ENCODE peak calls at places on chromosomes 2 and 18, in nine cellular contexts. B is heart left ventricle, C is lower leg skin, P is epithelial cell of esophagus, U is neural progenitor cell, X is fibroblast of mammary gland, J is tibial artery, A is astrocyte of the spinal cord, L is HCT116. R is an unnamed sample.

GRCh38 chr2:239299218-239299939 is 101.4 kb downstream of the HDAC4 start:
- DNase-seq in B (no peak), C (peak), P (no peak), U (no peak), X (no peak), J (peak), A (no peak), L (no peak), R (no peak)

GRCh38 chr2:202079289-202079688 is 6.2 kb downstream of the KIAA2012 start:
- DNase-seq in B (no peak), C (no peak), P (peak), U (no peak), X (no peak), J (no peak), A (no peak), L (no peak), R (no peak)

GRCh38 chr18:5466256-5466655 is 77.5 kb downstream of the EPB41L3 start:
- DNase-seq in B (no peak), C (no peak), P (no peak), U (no peak), X (no peak), J (no peak), A (no peak), L (no peak), R (no peak)

GRCh38 chr18:37630326-37630725 is 64.7 kb upstream of the CELF4 start:
- DNase-seq in B (no peak), C (peak), P (no peak), U (no peak), X (no peak), J (no peak), A (no peak), L (no peak), R (no peak)

GRCh38 chr2:46978696-46979095 is 63.1 kb upstream of the MCFD2 start:
- DNase-seq in B (no peak), C (no peak), P (no peak), U (no peak), X (no peak), J (no peak), A (no peak), L (no peak), R (no peak)

GRCh38 chr2:6512584-6512983 is 353.1 kb downstream of the CMPK2 start:
- DNase-seq in B (no peak), C (no peak), P (no peak), U (no peak), X (no peak), J (no peak), A (no peak), L (no peak), R (no peak)

GRCh38 chr18:765764-766549 is 46.1 kb downstream of the YES1 start:
- DNase-seq in B (no peak), C (no peak), P (no peak), U (no peak), X (peak), J (no peak), A (no peak), L (no peak), R (no peak)

GRCh38 chr18:46068763-46069162 is 3.3 kb downstream of the PSTPIP2 start:
- DNase-seq in B (no peak), C (no peak), P (peak), U (no peak), X (no peak), J (no peak), A (no peak), L (no peak), R (no peak)

GRCh38 chr2:98623657-98624056 is 15.3 kb downstream of the UNC50 start:
- DNase-seq in B (peak), C (no peak), P (no peak), U (no peak), X (peak), J (no peak), A (no peak), L (no peak), R (no peak)

GRCh38 chr2:138034536-138034935 is 70.3 kb downstream of the HNMT start:
- DNase-seq in B (no peak), C (no peak), P (no peak), U (peak), X (no peak), J (no peak), A (no peak), L (no peak), R (peak)

GRCh38 chr2:217940261-217941220 is 62.3 kb downstream of the TNS1 start:
- DNase-seq in B (no peak), C (no peak), P (no peak), U (no peak), X (no peak), J (no peak), A (no peak), L (no peak), R (no peak)

GRCh38 chr2:227606476-227606875 is 7.8 kb downstream of the SCYGR2 start:
- DNase-seq in B (no peak), C (peak), P (no peak), U (no peak), X (peak), J (no peak), A (no peak), L (no peak), R (no peak)

GRCh38 chr2:20190862-20191713 is 33.8 kb downstream of the SDC1 start:
- DNase-seq in B (no peak), C (no peak), P (peak), U (peak), X (peak), J (no peak), A (no peak), L (no peak), R (peak)

GRCh38 chr2:12057436-12058166 is 311.2 kb downstream of the LPIN1 start:
- DNase-seq in B (peak), C (no peak), P (no peak), U (no peak), X (no peak), J (peak), A (peak), L (no peak), R (peak)

GRCh38 chr2:8633186-8633734 is 48.6 kb upstream of the ID2 start:
- DNase-seq in B (no peak), C (no peak), P (no peak), U (no peak), X (no peak), J (no peak), A (no peak), L (no peak), R (no peak)
- H3K4me3 ChIP-seq in B (no peak), C (no peak), P (no peak), U (no peak), X (no peak), J (no peak), A (no peak), L (peak), R (no peak)

DNA sequence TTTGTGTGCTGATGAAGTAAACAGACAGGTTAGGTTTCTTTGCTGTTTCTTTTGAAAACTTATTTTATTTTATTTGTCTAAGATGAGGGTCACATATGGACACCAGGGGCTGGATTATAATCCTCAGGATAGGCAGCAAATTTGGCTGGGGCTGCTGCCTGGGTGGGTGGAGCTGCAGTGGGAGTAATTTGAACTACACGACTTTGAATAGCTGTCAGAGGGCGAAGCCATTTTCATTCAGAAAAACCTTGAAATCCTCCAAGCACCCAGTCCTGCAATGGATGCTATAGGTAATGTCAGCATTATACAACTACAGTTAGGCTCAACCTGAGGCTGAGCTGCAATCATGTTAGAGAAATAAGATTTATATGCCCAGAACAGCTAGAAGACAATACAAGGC is 16.6 kb downstream of the SETBP1 start:
- DNase-seq in B (no peak), C (no peak), P (no peak), U (no peak), X (no peak), J (no peak), A (no peak), L (no peak), R (no peak)
- H3K4me3 ChIP-seq in B (peak), C (no peak), P (no peak), U (no peak), X (no peak), J (peak), A (no peak), L (no peak), R (no peak)

DNA sequence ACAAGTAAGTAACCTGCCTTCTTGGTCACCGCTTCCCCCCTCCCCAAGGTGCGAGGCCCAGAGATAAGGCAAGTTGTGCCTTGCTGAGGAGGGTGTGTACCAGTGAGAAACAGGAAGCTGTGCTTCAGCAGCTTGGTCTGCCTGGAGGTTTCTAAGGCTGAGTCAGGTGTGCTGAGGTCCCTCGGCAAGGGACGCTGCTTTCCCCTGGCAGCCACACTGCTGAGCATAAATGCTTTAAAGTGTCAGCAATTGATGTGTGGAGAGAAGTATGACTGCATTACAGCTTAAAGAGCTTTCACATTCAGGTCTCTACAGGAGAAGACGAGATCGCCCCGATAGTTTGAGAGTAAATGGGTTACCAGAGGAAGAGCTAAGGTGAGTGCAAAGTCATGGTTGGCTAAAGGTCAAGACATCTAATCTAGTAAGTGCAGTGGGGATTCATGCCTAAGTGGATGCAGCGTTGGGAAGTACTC is 86.9 kb downstream of the LIMS1 start:
- DNase-seq in B (no peak), C (no peak), P (peak), U (peak), X (no peak), J (no peak), A (peak), L (peak), R (no peak)
- H3K4me3 ChIP-seq in B (no peak), C (no peak), P (peak), U (peak), X (no peak), J (no peak), A (no peak), L (peak), R (peak)

GRCh38 chr2:196987654-196988364 is 61.3 kb upstream of the PGAP1 start:
- DNase-seq in B (no peak), C (no peak), P (peak), U (peak), X (peak), J (no peak), A (peak), L (peak), R (no peak)
- H3K4me3 ChIP-seq in B (peak), C (no peak), P (no peak), U (no peak), X (peak), J (no peak), A (peak), L (peak), R (no peak)

GRCh38 chr2:105798595-105798994 is 53.9 kb downstream of the NCK2 start:
- DNase-seq in B (no peak), C (no peak), P (no peak), U (no peak), X (no peak), J (no peak), A (no peak), L (no peak), R (no peak)
- H3K4me3 ChIP-seq in B (no peak), C (no peak), P (no peak), U (no peak), X (no peak), J (no peak), A (no peak), L (no peak), R (no peak)

DNA sequence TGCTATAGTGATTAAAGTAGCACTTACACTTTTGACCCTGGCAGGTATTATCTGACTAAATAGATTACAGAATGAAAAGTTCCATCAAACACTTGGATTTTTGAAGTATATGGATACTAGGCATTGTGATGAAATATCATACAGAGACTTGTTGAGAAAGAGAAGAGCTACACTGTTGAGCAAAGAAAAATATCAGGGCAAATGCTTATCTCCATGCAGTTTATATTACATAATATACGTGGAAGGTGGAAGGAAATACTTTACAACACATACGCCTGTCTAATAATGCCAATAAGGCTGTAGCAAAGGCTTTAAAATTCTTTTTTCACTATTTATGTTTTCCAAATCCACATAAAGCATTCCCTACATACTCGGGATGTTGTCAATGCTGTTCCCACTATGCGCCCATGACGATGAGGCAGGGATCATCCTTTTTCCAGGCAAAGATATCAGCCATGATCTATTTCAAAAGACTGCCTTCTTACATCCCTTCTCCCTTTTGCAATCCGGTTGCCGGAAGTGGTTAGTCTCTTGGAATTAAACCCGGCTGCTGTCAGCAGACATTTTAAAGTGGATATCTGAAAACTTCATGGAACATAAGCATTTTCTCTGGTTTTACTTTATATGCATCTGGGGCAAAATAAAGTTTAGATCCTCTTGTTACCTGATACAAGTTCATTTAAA is 92.6 kb upstream of the ITGA4 start:
- DNase-seq in B (no peak), C (no peak), P (no peak), U (no peak), X (peak), J (no peak), A (no peak), L (no peak), R (no peak)
- H3K4me3 ChIP-seq in B (no peak), C (no peak), P (no peak), U (no peak), X (no peak), J (no peak), A (no peak), L (no peak), R (no peak)

DNA sequence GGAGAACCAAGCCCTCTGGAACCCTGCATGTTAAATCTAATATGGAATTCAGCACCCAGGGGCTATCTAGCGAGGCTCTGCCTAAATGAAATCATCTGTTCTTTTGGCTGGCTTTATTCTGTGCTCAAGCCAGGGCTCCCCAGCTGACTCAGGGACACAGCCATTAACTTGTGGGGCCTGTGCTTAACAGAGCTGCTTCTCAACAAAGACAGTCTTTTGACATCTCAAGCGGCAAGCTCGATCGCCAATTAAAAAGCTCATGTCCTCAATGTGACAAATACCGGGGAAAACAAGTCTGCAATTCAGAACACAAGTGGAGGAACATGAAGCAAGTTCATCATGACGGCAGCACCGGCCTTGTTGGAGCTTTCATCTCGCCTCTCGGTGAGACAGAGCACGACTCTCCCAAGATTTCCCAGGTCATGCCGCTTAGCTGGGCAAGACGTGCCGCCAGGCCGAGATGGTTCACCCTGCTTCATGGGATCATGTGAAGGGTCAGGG is 64.9 kb downstream of the KLHL29 start:
- DNase-seq in B (no peak), C (peak), P (no peak), U (no peak), X (peak), J (no peak), A (no peak), L (no peak), R (no peak)
- H3K4me3 ChIP-seq in B (no peak), C (no peak), P (no peak), U (no peak), X (no peak), J (no peak), A (no peak), L (no peak), R (no peak)

GRCh38 chr18:22556271-22556990 is 138.7 kb upstream of the CTAGE1 start:
- DNase-seq in B (peak), C (no peak), P (no peak), U (no peak), X (no peak), J (peak), A (peak), L (no peak), R (no peak)
- H3K4me3 ChIP-seq in B (peak), C (no peak), P (no peak), U (no peak), X (no peak), J (peak), A (no peak), L (no peak), R (no peak)

DNA sequence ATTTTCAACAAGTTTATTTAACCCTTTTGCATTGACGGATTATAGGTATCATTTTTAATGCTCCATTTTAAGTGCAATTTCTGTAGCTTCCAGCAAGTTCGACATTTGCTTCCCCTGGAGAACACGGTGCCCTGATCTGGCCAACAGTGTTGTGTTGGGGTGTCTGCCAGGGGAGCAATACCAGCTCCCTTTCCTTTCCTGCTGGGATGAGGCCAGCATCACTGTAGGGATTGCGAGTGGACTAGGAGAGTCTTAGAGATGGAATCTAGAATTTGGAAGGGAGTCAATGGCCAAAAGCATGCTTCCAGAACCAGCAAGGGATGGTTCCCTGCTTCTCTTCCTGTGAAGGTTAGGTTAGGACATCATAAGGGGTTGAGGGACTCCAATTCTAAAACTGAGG is 135.2 kb downstream of the RTN4 start:
- DNase-seq in B (no peak), C (no peak), P (no peak), U (no peak), X (no peak), J (no peak), A (no peak), L (no peak), R (no peak)
- H3K4me3 ChIP-seq in B (no peak), C (no peak), P (no peak), U (no peak), X (no peak), J (no peak), A (no peak), L (no peak), R (no peak)

R was measured in H7.